ENCODE peak calls at places on chromosomes 4 and X, in seven cellular contexts. X is GM03348; O is NCI-H2171 treated with DMSO at 0.1 percent for 48 hours; J is stimulated activated CD4-positive, alpha-beta T cell treated with anti-CD3 and anti-CD28 coated beads, Interleukin-4, amount 100 ng/mL, for 1 hour; U is activated CD8-positive, alpha-beta memory T cell treated with anti-CD3 and anti-CD28 coated beads, Interleukin-2, amount 50 U/mL, for 48 hours; Y is PC-9; R is astrocyte of the hippocampus. A is an unnamed sample.
A peak's percentile ranks its signal among the peaks of the same experiment; 100 is the strongest.

GRCh38 chr4:145736241-145736831 is 56.4 kb downstream of the C4orf51 start:
- DNase-seq in X (peak; percentile 30), O (no peak), J (no peak), U (no peak), Y (no peak), R (peak; percentile 56), A (no peak)

GRCh38 chrX:30812326-30812725 is 76.7 kb downstream of the TAB3 start:
- DNase-seq in X (no peak), O (no peak), J (no peak), U (no peak), Y (no peak), R (no peak), A (no peak)

GRCh38 chrX:119190736-119191282 is 45.3 kb upstream of the PGRMC1 start:
- DNase-seq in X (peak; percentile 33), O (no peak), J (no peak), U (no peak), Y (no peak), R (no peak), A (no peak)

GRCh38 chr4:95084584-95084983 is 326.8 kb downstream of the BMPR1B start:
- DNase-seq in X (no peak), O (no peak), J (no peak), U (no peak), Y (peak; percentile 85), R (peak; percentile 22), A (no peak)

GRCh38 chr4:5708171-5708828 is at the start of gene EVC2:
- DNase-seq in X (peak; percentile 94), O (no peak), J (peak; percentile 34), U (peak; percentile 68), Y (no peak), R (peak; percentile 80), A (no peak)

GRCh38 chr4:26985836-26986235 is 125.2 kb downstream of the STIM2 start:
- DNase-seq in X (no peak), O (no peak), J (no peak), U (no peak), Y (no peak), R (no peak), A (no peak)

GRCh38 chr4:187606581-187606980 is 389.0 kb upstream of the ZFP42 start:
- DNase-seq in X (peak; percentile 71), O (peak; percentile 1), J (no peak), U (no peak), Y (no peak), R (peak; percentile 74), A (no peak)

GRCh38 chrX:138756234-138756633 is 44.7 kb upstream of the FGF13 start:
- DNase-seq in X (peak; percentile 75), O (no peak), J (no peak), U (no peak), Y (no peak), R (peak; percentile 85), A (no peak)

GRCh38 chr4:38759077-38759789 is 23.6 kb downstream of the TLR10 start:
- DNase-seq in X (peak; percentile 65), O (no peak), J (peak; percentile 57), U (peak; percentile 75), Y (no peak), R (peak; percentile 77), A (no peak)

GRCh38 chr4:111847256-111848108 is 297.8 kb upstream of the FAM241A start:
- DNase-seq in X (no peak), O (no peak), J (no peak), U (no peak), Y (no peak), R (no peak), A (no peak)

A was measured in anterior cingulate cortex.